ENCODE peak calls at places on chromosome 6, in six cellular contexts. D is SK-N-SH, G is HCT116, F is transverse colon, B is breast epithelium, Q is spleen. Y is an unnamed sample. For H3K4me1, the result is how much of the 10 kb centered on the place peaks cover.

GRCh38 chr6:80436663-80437062 is 330.2 kb downstream of the BCKDHB start:
- DNase-seq in D (no peak), G (no peak), F (no peak), B (no peak), Q (no peak), Y (no peak)

GRCh38 chr6:108501559-108501958 is 59.2 kb upstream of the FOXO3 start:
- DNase-seq in D (no peak), G (no peak), F (no peak), B (no peak), Q (no peak), Y (no peak)

GRCh38 chr6:118220429-118221128 is 313.5 kb downstream of the SLC35F1 start:
- DNase-seq in D (no peak), G (no peak), F (no peak), B (no peak), Q (no peak), Y (no peak)

GRCh38 chr6:157823523-157824370 is 701 bp downstream of the SNX9 start:
- DNase-seq in D (peak), G (peak), F (peak), B (peak), Q (peak), Y (peak)

GRCh38 chr6:157370755-157371154 is 10.2 kb upstream of the ZDHHC14 start:
- DNase-seq in D (no peak), G (no peak), F (no peak), B (no peak), Q (no peak), Y (no peak)

GRCh38 chr6:7545509-7546369 is 4.3 kb downstream of the DSP start:
- DNase-seq in D (no peak), G (no peak), F (no peak), B (no peak), Q (no peak), Y (no peak)

GRCh38 chr6:2611092-2611491 is 139.6 kb downstream of the MYLK4 start:
- DNase-seq in D (no peak), G (no peak), F (no peak), B (no peak), Q (no peak), Y (no peak)

GRCh38 chr6:422423-423061 is 31.0 kb downstream of the IRF4 start:
- DNase-seq in D (no peak), G (no peak), F (no peak), B (no peak), Q (no peak), Y (no peak)

GRCh38 chr6:47628448-47629272 is 69.7 kb upstream of the ADGRF4 start:
- DNase-seq in D (no peak), G (no peak), F (no peak), B (no peak), Q (no peak), Y (no peak)

GRCh38 chr6:165863801-165864200 is 200.8 kb upstream of the PDE10A start:
- DNase-seq in D (no peak), G (no peak), F (no peak), B (no peak), Q (no peak), Y (no peak)

GRCh38 chr6:6546318-6547110 is 42.0 kb upstream of the LY86 start:
- DNase-seq in D (peak), G (no peak), F (peak), B (no peak), Q (peak), Y (no peak)

GRCh38 chr6:42921801-42922200 is 5.9 kb downstream of the PTCRA start:
- DNase-seq in D (no peak), G (no peak), F (no peak), B (no peak), Q (no peak), Y (no peak)

GRCh38 chr6:42928748-42929087 is 562 bp upstream of the CNPY3 start:
- DNase-seq in D (no peak), G (no peak), F (no peak), B (no peak), Q (no peak), Y (no peak)

GRCh38 chr6:42923656-42924055 is 5.6 kb upstream of the CNPY3 start:
- DNase-seq in D (no peak), G (no peak), F (no peak), B (no peak), Q (no peak), Y (no peak)

GRCh38 chr6:42929088-42929927 is at the start of gene CNPY3:
- DNase-seq in D (peak), G (peak), F (peak), B (peak), Q (peak), Y (peak)

GRCh38 chr6:42925248-42925857 is 3.9 kb upstream of the CNPY3 start:
- DNase-seq in D (no peak), G (no peak), F (no peak), B (no peak), Q (no peak), Y (no peak)
- H3K4me1 ChIP-seq in D (under half), G (under half), F (under half), B (under half), Q (under half), Y (under half)

DNA sequence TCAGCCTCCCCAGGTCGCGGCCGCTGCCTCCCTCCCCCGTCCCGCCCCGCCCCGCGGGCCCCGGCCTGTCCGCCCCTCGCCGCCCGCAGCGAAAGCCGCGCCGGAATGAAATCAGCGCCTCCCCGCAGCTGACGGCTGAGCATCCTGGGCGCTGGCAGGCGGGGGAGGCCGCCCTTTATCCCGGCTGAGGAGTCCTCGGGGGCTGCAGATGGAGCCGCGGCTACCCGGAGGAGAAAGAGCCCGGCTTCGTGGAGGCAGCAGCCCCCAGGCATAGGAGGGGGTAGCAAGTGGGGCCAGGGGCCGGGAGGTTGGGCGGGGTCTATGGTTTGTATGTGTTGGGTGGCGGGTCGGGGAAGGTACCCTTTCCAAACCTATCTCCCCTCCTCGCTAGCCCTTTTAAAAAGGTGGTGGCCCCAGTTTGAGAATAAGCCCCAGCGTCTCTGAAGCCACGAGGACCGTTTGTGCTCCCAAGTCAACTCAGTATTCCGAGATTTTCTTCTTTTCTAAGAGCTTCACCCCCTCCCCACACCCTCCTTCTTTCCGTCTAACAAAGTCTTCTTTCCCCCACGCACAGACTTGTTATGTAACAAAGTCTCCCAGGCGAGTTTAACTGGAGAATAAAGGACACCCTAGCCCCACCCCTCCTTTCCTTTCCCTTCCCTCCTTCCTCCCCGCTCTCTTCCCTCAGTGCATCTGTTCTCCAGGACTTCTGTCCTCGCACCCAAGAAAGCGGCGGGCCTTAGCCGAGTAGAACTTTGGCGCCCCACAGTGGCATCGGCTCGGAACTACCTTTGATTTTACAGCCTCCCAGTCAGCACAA is 11.0 kb downstream of the POU3F2 start:
- DNase-seq in D (peak), G (peak), F (peak), B (no peak), Q (peak), Y (peak)
- TF ChIP-seq POLR2AphosphoS5 in D (no peak), G (no peak), F (no peak), B (no peak), Q (no peak), Y (peak)

GRCh38 chr6:26520840-26521484 is 17.2 kb upstream of the HMGN4 start:
- DNase-seq in D (peak), G (peak), F (peak), B (peak), Q (peak), Y (peak)
- H3K4me1 ChIP-seq in D (under half), G (under half), F (under half), B (under half), Q (half or more), Y (under half)

DNA sequence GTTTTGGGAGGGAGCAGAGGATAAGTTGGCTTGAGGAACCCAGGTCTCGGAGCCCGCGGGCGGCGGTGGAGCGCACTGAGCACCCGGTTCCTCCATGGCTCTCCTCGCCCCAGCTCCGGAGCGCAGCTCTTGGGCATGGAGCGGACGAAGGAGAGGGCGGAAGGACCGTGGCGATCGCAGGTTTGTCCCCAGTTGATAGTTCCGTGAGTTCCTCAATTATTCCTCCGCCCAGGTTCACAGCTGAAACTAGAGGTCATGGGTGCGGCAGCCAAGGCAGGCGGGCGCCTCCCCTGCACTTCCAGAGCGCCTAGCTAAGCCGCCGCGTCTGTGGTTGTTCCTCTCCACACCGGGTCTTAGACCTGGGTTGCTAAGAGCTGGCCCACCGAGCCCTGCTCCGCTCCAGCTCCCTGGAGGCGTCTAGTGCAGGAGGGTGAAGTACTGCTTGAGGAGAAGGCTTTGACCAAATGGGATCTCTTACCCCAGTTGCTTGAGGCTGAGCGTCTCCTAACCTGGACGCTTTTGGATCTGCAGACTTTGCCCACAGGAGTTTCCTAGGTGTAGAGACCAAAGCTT is at the start of gene HTR1B:
- DNase-seq in D (no peak), G (no peak), F (no peak), B (no peak), Q (no peak), Y (no peak)
- TF ChIP-seq POLR2AphosphoS5 in D (no peak), G (no peak), F (no peak), B (no peak), Q (no peak), Y (no peak)

DNA sequence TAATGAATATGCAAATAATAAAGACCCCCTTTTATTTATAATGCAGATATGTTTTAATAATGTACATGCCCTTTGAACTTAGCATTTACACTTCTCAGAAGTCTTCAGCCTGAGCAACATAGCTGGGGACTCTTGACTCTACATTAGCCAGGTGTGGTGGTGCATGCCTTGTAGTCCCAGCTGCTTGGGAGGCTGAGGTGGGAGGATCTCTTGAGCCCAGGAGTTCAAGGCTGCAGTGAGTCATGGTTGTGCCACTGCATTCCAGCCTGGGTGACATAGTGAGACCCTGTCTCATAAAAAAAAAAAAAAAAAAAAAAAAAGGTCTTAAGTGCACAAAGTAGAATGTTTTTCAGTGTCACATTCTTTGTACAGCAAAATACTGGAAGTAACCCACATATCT is 17.3 kb upstream of the MAPK13 start:
- DNase-seq in D (no peak), G (no peak), F (no peak), B (no peak), Q (no peak), Y (no peak)
- H3K4me1 ChIP-seq in D (under half), G (under half), F (half or more), B (under half), Q (half or more), Y (under half)

DNA sequence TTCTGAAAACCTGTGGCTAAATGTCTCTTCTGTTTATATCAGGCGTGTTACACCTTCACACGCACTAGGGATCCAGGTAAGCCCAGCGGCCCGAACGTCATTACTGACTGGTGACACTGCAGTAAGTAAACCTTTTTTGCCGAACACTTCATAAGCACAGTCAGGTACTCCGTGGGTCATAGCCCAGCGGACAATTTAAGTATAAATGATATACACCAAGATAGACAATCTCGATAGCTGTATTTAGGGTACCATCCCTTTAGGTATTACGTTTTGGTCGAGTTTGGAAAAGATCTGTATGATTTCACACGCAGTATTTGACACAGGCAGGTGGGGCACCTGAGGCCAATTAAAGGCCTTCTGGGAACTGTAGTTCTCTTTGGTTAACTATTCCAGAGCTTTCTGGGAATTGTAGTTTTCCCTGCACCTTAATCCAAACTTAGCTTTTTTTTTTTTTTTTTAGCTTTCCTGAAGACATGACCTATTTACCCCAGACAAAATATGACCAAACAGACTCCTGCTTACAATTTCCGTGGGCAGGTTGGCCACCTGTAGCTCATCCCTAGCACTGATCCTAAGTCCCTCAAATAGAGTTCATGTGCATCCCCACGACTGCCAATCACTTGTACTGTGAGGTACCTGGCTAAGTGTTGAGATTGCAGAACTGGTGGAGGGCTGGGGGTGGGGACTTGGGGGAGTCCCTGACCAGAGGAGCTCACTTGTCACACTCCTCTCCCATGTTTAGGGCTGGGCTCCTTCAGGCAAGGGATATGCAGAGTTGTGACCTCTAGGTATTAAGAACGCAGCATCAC is 908 bp upstream of the EHMT2 start:
- DNase-seq in D (peak), G (peak), F (peak), B (no peak), Q (peak), Y (no peak)
- TF ChIP-seq POLR2AphosphoS5 in D (peak), G (no peak), F (peak), B (peak), Q (no peak), Y (peak)

DNA sequence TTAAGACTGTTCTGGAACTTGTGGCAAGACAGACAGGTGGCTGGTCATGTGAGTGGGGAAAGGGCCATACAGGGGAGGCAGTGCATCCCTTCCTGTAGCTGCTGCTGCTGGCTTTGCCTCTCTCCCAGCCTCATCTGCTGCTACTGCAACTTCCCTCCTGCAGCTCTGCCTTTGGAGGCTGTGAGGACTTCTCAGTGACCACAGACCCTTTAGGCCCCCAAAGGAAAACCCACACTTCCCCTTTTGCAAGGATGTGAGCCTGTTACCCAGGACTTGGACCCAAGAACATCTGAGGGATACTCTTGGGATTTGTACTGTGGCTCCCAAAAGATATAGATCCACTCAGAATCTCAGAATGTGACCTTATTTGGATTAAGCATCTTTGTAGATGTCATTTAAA is 91.0 kb downstream of the TMEM170B start:
- DNase-seq in D (no peak), G (no peak), F (no peak), B (no peak), Q (no peak), Y (no peak)
- H3K4me1 ChIP-seq in D (under half), G (under half), F (under half), B (under half), Q (under half), Y (under half)

DNA sequence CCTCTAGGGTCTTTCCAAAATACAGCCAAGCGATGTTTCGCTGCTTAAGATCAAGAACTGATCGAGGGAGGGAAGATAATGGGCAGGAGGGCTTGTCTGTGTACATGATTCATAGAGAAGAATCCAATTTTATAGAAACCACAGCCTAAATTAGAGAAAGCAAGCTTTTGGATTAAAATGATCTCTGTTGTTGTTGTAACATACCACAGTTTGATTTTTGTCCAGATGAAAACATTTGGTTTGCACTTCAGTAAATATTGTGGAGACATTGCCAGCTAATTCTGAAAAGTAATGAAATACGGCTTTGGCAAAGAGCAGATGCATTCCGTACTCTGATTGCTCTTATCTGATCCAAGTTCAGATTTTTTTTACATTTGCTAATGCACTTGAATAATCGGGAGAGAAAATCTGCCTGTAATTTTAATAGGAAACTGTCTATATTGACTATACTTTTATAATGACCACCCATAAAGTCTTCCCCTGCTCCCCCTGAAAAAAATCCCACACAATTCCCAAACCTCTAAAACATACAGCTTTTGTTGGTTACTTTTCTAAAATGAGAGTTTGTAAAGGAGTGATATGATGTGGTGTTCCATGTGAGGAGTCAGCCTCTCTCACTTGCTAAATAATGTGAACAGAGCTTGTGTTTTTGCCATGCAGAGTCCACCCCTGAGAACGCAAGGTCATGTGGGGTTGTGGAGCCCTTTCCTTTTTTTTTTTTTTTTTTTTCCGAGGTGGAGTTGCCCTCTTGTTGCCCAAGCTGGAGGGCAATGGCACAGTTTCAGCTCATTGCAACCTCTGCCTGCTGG is 199.9 kb downstream of the DTNBP1 start:
- DNase-seq in D (peak), G (no peak), F (no peak), B (no peak), Q (no peak), Y (no peak)
- TF ChIP-seq POLR2AphosphoS5 in D (peak), G (no peak), F (no peak), B (no peak), Q (no peak), Y (no peak)

Y was measured in prostate gland.